ENCODE peak calls at places on chromosomes 16 and 17, in five cellular contexts. One of them, this sample, is unnamed.

GRCh38 chr17:71472809-71473789 is 647.7 kb upstream of the SOX9 start:
- DNase-seq in IMR-90: peak
- DNase-seq in erythroblast: peak
- DNase-seq in esophagus squamous epithelium: no peak
- DNase-seq in A549: peak
- DNase-seq in this sample: peak

GRCh38 chr16:50473375-50473945 is 74.7 kb upstream of the NKD1 start:
- DNase-seq in IMR-90: no peak
- DNase-seq in erythroblast: no peak
- DNase-seq in esophagus squamous epithelium: no peak
- DNase-seq in A549: no peak
- DNase-seq in this sample: peak

GRCh38 chr17:76543482-76544122 is 3.8 kb downstream of the PRCD start:
- DNase-seq in IMR-90: no peak
- DNase-seq in erythroblast: no peak
- DNase-seq in esophagus squamous epithelium: no peak
- DNase-seq in A549: no peak
- DNase-seq in this sample: no peak

GRCh38 chr16:19879241-19879792 is 5.3 kb downstream of the GPRC5B start:
- DNase-seq in IMR-90: peak
- DNase-seq in erythroblast: no peak
- DNase-seq in esophagus squamous epithelium: no peak
- DNase-seq in A549: no peak
- DNase-seq in this sample: no peak

GRCh38 chr17:73297934-73298861 is 13.6 kb downstream of the CDC42EP4 start:
- DNase-seq in IMR-90: no peak
- DNase-seq in erythroblast: peak
- DNase-seq in esophagus squamous epithelium: no peak
- DNase-seq in A549: no peak
- DNase-seq in this sample: peak

GRCh38 chr16:86984975-86985655 is 332.1 kb downstream of the C16orf95 start:
- DNase-seq in IMR-90: no peak
- DNase-seq in erythroblast: no peak
- DNase-seq in esophagus squamous epithelium: no peak
- DNase-seq in A549: no peak
- DNase-seq in this sample: no peak

GRCh38 chr16:50644730-50645129 is 36.4 kb downstream of the SNX20 start:
- DNase-seq in IMR-90: no peak
- DNase-seq in erythroblast: peak
- DNase-seq in esophagus squamous epithelium: no peak
- DNase-seq in A549: no peak
- DNase-seq in this sample: peak

GRCh38 chr17:75317671-75318070 is 28.4 kb upstream of the SLC25A19 start:
- DNase-seq in IMR-90: no peak
- DNase-seq in erythroblast: no peak
- DNase-seq in esophagus squamous epithelium: no peak
- DNase-seq in A549: no peak
- DNase-seq in this sample: peak

GRCh38 chr16:4352843-4353242 is 1.7 kb upstream of the PAM16 start:
- DNase-seq in IMR-90: no peak
- DNase-seq in erythroblast: no peak
- DNase-seq in esophagus squamous epithelium: no peak
- DNase-seq in A549: no peak
- DNase-seq in this sample: no peak

GRCh38 chr17:21211825-21212479 is 2.0 kb downstream of the TMEM11 start:
- DNase-seq in IMR-90: no peak
- DNase-seq in erythroblast: no peak
- DNase-seq in esophagus squamous epithelium: no peak
- DNase-seq in A549: no peak
- DNase-seq in this sample: no peak

GRCh38 chr17:45013021-45013997 is 38.1 kb downstream of the DCAKD start:
- DNase-seq in IMR-90: no peak
- DNase-seq in erythroblast: no peak
- DNase-seq in esophagus squamous epithelium: no peak
- DNase-seq in A549: no peak
- DNase-seq in this sample: no peak

GRCh38 chr16:69306031-69306430 is 5.1 kb upstream of the VPS4A start:
- DNase-seq in IMR-90: no peak
- DNase-seq in erythroblast: no peak
- DNase-seq in esophagus squamous epithelium: no peak
- DNase-seq in A549: no peak
- DNase-seq in this sample: no peak

GRCh38 chr17:39701012-39701783 is 1.3 kb downstream of the ERBB2 start:
- DNase-seq in IMR-90: no peak
- DNase-seq in erythroblast: no peak
- DNase-seq in esophagus squamous epithelium: no peak
- DNase-seq in A549: peak
- DNase-seq in this sample: no peak

GRCh38 chr17:39701784-39702422 is 2.0 kb downstream of the ERBB2 start:
- DNase-seq in IMR-90: no peak
- DNase-seq in erythroblast: no peak
- DNase-seq in esophagus squamous epithelium: no peak
- DNase-seq in A549: no peak
- DNase-seq in this sample: no peak

GRCh38 chr17:39703913-39704312 is 4.0 kb downstream of the ERBB2 start:
- DNase-seq in IMR-90: no peak
- DNase-seq in erythroblast: no peak
- DNase-seq in esophagus squamous epithelium: no peak
- DNase-seq in A549: no peak
- DNase-seq in this sample: no peak

GRCh38 chr17:39704821-39705551 is 5.1 kb downstream of the ERBB2 start:
- DNase-seq in IMR-90: peak
- DNase-seq in erythroblast: no peak
- DNase-seq in esophagus squamous epithelium: no peak
- DNase-seq in A549: peak
- DNase-seq in this sample: no peak

GRCh38 chr17:39702901-39703893 is 3.3 kb downstream of the ERBB2 start:
- DNase-seq in IMR-90: peak
- DNase-seq in erythroblast: no peak
- DNase-seq in esophagus squamous epithelium: no peak
- DNase-seq in A549: peak
- DNase-seq in this sample: no peak
- TF ChIP-seq POLR2A in IMR-90: no peak
- TF ChIP-seq POLR2A in erythroblast: no peak
- TF ChIP-seq POLR2A in esophagus squamous epithelium: no peak
- TF ChIP-seq POLR2A in A549: no peak
- TF ChIP-seq POLR2A in this sample: no peak

DNA sequence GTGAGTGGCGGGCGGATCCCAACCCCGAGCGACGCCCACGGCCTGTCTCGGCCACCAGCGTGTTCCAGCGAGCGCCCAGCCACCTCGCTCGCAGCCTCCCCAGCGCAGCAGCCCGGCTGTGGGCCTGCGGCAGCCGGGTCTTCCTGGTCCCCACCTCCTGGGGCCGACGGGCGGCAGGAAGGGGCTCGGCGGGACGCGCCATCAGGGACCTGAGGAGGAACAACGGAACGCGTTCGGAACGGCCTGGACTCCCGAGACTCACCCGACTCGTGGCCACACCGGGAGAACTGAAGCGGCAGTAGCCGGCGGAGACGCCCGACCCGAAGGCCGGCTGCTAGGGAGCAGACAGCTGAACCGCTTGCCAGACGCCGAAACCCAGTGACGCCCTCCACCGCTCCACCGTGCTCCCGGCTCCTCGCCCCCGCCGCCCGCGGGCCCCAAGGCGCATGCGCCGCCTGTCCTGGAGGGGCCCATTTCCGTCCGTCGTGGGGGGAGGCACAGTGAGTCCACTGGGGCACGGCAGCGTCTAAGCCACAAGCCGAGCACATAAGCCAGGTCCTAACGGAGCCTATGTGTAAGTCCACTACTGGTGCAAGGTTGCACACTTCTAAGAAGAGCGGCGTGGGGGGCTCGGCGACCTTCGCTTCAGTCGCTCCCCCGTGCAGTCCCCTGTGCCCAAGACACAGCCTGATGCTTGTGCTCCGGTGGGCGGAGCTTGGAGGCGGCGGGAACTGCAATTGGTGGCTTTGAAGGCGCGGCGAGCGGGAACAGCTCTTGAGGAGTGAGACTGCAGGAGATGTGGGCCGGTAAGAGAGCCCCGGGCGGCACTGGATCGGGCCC is at the start of the genes CENPN and CMC2:
- DNase-seq in IMR-90: peak
- DNase-seq in erythroblast: peak
- DNase-seq in esophagus squamous epithelium: peak
- DNase-seq in A549: peak
- DNase-seq in this sample: peak
- TF ChIP-seq POLR2A in IMR-90: peak
- TF ChIP-seq POLR2A in erythroblast: peak
- TF ChIP-seq POLR2A in esophagus squamous epithelium: peak
- TF ChIP-seq POLR2A in A549: peak
- TF ChIP-seq POLR2A in this sample: peak

GRCh38 chr16:89951509-89951908 is 3.0 kb downstream of the DEF8 start:
- DNase-seq in IMR-90: no peak
- DNase-seq in erythroblast: no peak
- DNase-seq in esophagus squamous epithelium: no peak
- DNase-seq in A549: no peak
- DNase-seq in this sample: no peak
- TF ChIP-seq POLR2A in IMR-90: no peak
- TF ChIP-seq POLR2A in erythroblast: no peak
- TF ChIP-seq POLR2A in esophagus squamous epithelium: no peak
- TF ChIP-seq POLR2A in A549: no peak
- TF ChIP-seq POLR2A in this sample: no peak

DNA sequence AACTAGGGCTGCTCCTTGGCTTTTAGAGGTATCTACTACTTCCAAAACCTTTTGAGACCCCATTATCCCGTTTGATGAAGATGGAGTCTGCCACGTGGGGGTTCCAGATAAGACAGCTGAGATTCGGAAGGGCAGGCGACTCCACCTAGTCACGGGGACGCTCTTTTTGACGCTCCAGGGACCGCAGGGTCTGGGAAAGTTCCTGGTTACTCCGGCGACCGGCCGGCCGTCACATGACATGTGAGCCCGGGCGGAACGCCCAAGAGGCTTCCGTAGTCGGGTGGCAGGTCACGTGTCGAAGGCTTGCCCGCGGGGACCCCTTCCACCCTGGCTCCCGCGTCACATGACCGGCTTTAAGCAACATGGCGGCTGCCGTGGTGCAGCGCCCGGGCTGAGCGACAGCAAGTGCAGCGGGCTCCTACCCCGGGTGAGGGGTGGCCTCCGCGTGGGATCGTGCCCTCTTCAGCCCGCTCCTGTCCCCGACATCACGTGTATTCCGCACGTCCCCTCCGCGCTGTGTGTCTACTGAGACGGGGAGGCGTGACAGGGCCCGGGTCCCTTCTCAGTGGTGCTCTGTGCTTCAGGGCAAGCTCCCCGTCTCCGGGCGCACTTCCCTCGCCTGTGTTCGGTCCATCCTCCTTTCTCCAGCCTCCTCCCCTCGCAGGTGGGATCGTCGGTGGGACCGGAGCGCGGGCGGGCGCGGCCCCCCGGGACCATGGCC is at the start of gene SPNS1:
- DNase-seq in IMR-90: peak
- DNase-seq in erythroblast: peak
- DNase-seq in esophagus squamous epithelium: peak
- DNase-seq in A549: peak
- DNase-seq in this sample: peak
- TF ChIP-seq POLR2A in IMR-90: peak
- TF ChIP-seq POLR2A in erythroblast: peak
- TF ChIP-seq POLR2A in esophagus squamous epithelium: peak
- TF ChIP-seq POLR2A in A549: peak
- TF ChIP-seq POLR2A in this sample: peak

GRCh38 chr17:7259555-7259889 is 2.8 kb downstream of the CLDN7 start:
- DNase-seq in IMR-90: no peak
- DNase-seq in erythroblast: no peak
- DNase-seq in esophagus squamous epithelium: no peak
- DNase-seq in A549: no peak
- DNase-seq in this sample: no peak

GRCh38 chr17:7260151-7260550 is 2.1 kb downstream of the CLDN7 start:
- DNase-seq in IMR-90: no peak
- DNase-seq in erythroblast: no peak
- DNase-seq in esophagus squamous epithelium: no peak
- DNase-seq in A549: no peak
- DNase-seq in this sample: no peak

GRCh38 chr17:7256766-7257456 is 4.9 kb downstream of the ELP5 start:
- DNase-seq in IMR-90: no peak
- DNase-seq in erythroblast: no peak
- DNase-seq in esophagus squamous epithelium: no peak
- DNase-seq in A549: no peak
- DNase-seq in this sample: no peak

GRCh38 chr17:7260601-7261376 is 1.5 kb downstream of the CLDN7 start:
- DNase-seq in IMR-90: no peak
- DNase-seq in erythroblast: peak
- DNase-seq in esophagus squamous epithelium: no peak
- DNase-seq in A549: no peak
- DNase-seq in this sample: no peak

GRCh38 chr17:7258731-7259554 is 3.3 kb downstream of the CLDN7 start:
- DNase-seq in IMR-90: peak
- DNase-seq in erythroblast: no peak
- DNase-seq in esophagus squamous epithelium: no peak
- DNase-seq in A549: no peak
- DNase-seq in this sample: peak
- TF ChIP-seq POLR2A in IMR-90: no peak
- TF ChIP-seq POLR2A in erythroblast: no peak
- TF ChIP-seq POLR2A in esophagus squamous epithelium: no peak
- TF ChIP-seq POLR2A in A549: no peak
- TF ChIP-seq POLR2A in this sample: no peak

This sample was measured in NB4.